ENCODE peak calls at places on chromosomes 11 and 22, in eight cellular contexts. F, H, G, T, M, O, V and Q are unnamed samples.

GRCh38 chr22:42611076-42611475 is 3.6 kb downstream of the POLDIP3 start:
- DNase-seq in F (no peak), H (no peak), G (no peak), T (no peak), M (no peak), O (no peak), V (no peak), Q (no peak)

GRCh38 chr11:64813826-64814225 is 3.5 kb upstream of the MEN1 start:
- DNase-seq in F (no peak), H (no peak), G (no peak), T (no peak), M (no peak), O (no peak), V (no peak), Q (no peak)

GRCh38 chr11:33723238-33723881 is 12.9 kb downstream of the CD59 start:
- DNase-seq in F (no peak), H (no peak), G (no peak), T (no peak), M (no peak), O (peak), V (peak), Q (no peak)

GRCh38 chr11:102780491-102780918 is at the start of gene MMP10:
- DNase-seq in F (no peak), H (no peak), G (no peak), T (no peak), M (no peak), O (peak), V (peak), Q (no peak)

GRCh38 chr11:112931686-112932085 is 29.5 kb upstream of the NCAM1 start:
- DNase-seq in F (no peak), H (no peak), G (no peak), T (no peak), M (no peak), O (no peak), V (no peak), Q (no peak)

GRCh38 chr11:19281041-19281440 is 40.3 kb upstream of the E2F8 start:
- DNase-seq in F (no peak), H (no peak), G (no peak), T (no peak), M (no peak), O (no peak), V (no peak), Q (peak)

GRCh38 chr11:94880216-94880615 is 93.1 kb downstream of the CWC15 start:
- DNase-seq in F (no peak), H (no peak), G (no peak), T (peak), M (no peak), O (no peak), V (no peak), Q (no peak)

GRCh38 chr22:46238541-46238940 is 11.6 kb downstream of the CDPF1 start:
- DNase-seq in F (peak), H (no peak), G (no peak), T (no peak), M (no peak), O (no peak), V (no peak), Q (no peak)

GRCh38 chr22:36055376-36056310 is 27.0 kb upstream of the RBFOX2 start:
- DNase-seq in F (no peak), H (no peak), G (no peak), T (no peak), M (no peak), O (peak), V (peak), Q (no peak)

GRCh38 chr11:32210601-32211000 is 119.7 kb downstream of the RCN1 start:
- DNase-seq in F (no peak), H (no peak), G (no peak), T (no peak), M (no peak), O (peak), V (no peak), Q (no peak)

GRCh38 chr11:65452806-65453490 is 30.4 kb downstream of the NEAT1 start:
- DNase-seq in F (peak), H (no peak), G (no peak), T (no peak), M (no peak), O (peak), V (peak), Q (no peak)

GRCh38 chr11:82676483-82677094 is 57.1 kb downstream of the FAM181B start:
- DNase-seq in F (no peak), H (no peak), G (no peak), T (no peak), M (no peak), O (no peak), V (no peak), Q (no peak)

GRCh38 chr11:81237139-81237538 is 1496.5 kb downstream of the FAM181B start:
- DNase-seq in F (peak), H (no peak), G (peak), T (no peak), M (no peak), O (no peak), V (peak), Q (peak)

GRCh38 chr11:12540075-12540685 is 134.0 kb upstream of the TEAD1 start:
- DNase-seq in F (no peak), H (no peak), G (no peak), T (no peak), M (no peak), O (no peak), V (no peak), Q (no peak)

GRCh38 chr11:70270877-70271634 is 566 bp downstream of the PPFIA1 start:
- DNase-seq in F (peak), H (no peak), G (peak), T (no peak), M (peak), O (peak), V (no peak), Q (peak)

GRCh38 chr11:27619936-27620335 is 80.3 kb downstream of the BDNF start:
- DNase-seq in F (no peak), H (no peak), G (no peak), T (no peak), M (no peak), O (no peak), V (no peak), Q (no peak)

GRCh38 chr11:1729692-1730011 is 20.7 kb downstream of the IFITM10 start:
- DNase-seq in F (no peak), H (no peak), G (no peak), T (no peak), M (no peak), O (no peak), V (no peak), Q (no peak)

GRCh38 chr11:63503492-63503891 is 2.4 kb upstream of the LGALS12 start:
- DNase-seq in F (no peak), H (no peak), G (no peak), T (no peak), M (no peak), O (no peak), V (no peak), Q (no peak)

GRCh38 chr11:45313211-45313865 is 27.2 kb upstream of the SYT13 start:
- DNase-seq in F (no peak), H (no peak), G (no peak), T (no peak), M (no peak), O (no peak), V (no peak), Q (no peak)

GRCh38 chr11:96964661-96965060 is 574.8 kb downstream of the JRKL start:
- DNase-seq in F (no peak), H (no peak), G (no peak), T (no peak), M (no peak), O (no peak), V (no peak), Q (no peak)

GRCh38 chr22:35749808-35750207 is 32.1 kb downstream of the APOL5 start:
- DNase-seq in F (no peak), H (no peak), G (peak), T (no peak), M (no peak), O (peak), V (no peak), Q (no peak)

GRCh38 chr11:128525411-128526243 is 61.7 kb downstream of the ETS1 start:
- DNase-seq in F (peak), H (no peak), G (no peak), T (no peak), M (no peak), O (peak), V (no peak), Q (no peak)

GRCh38 chr22:37232140-37232998 is 11.7 kb downstream of the RAC2 start:
- DNase-seq in F (no peak), H (no peak), G (no peak), T (no peak), M (no peak), O (no peak), V (no peak), Q (peak)